ENCODE peak calls at places on chromosome 21, in eight cellular contexts. Y is PC-9, K is esophagus squamous epithelium, Q is astrocyte, L is body of pancreas, T is psoas muscle, X is sigmoid colon, S is OCI-LY7. R is an unnamed sample.

GRCh38 chr21:26148834-26149354 is 21.7 kb downstream of the APP start:
- DNase-seq in Y (no peak), K (no peak), Q (no peak), L (no peak), T (no peak), X (no peak), S (no peak), R (peak)

GRCh38 chr21:25578070-25578961 is 29.0 kb downstream of the MRPL39 start:
- DNase-seq in Y (no peak), K (no peak), Q (peak), L (no peak), T (no peak), X (no peak), S (no peak), R (no peak)

GRCh38 chr21:34073749-34074282 is 438 bp downstream of the MRPS6 start:
- DNase-seq in Y (no peak), K (no peak), Q (no peak), L (no peak), T (peak), X (peak), S (peak), R (no peak)

GRCh38 chr21:15967661-15968060 is 237.9 kb downstream of the USP25 start:
- DNase-seq in Y (no peak), K (no peak), Q (peak), L (no peak), T (no peak), X (no peak), S (no peak), R (peak)

GRCh38 chr21:35291963-35292627 is 243.0 kb upstream of the RUNX1 start:
- DNase-seq in Y (no peak), K (no peak), Q (peak), L (no peak), T (no peak), X (no peak), S (no peak), R (no peak)

GRCh38 chr21:34881421-34881820 is 167.7 kb downstream of the RUNX1 start:
- DNase-seq in Y (no peak), K (no peak), Q (peak), L (no peak), T (no peak), X (no peak), S (no peak), R (peak)

GRCh38 chr21:27403011-27403410 is 436.1 kb upstream of the ADAMTS5 start:
- DNase-seq in Y (no peak), K (no peak), Q (no peak), L (no peak), T (no peak), X (no peak), S (no peak), R (no peak)

GRCh38 chr21:40706161-40706560 is 140.8 kb downstream of the DSCAM start:
- DNase-seq in Y (no peak), K (no peak), Q (no peak), L (no peak), T (no peak), X (no peak), S (no peak), R (no peak)

GRCh38 chr21:35086357-35086756 is 37.3 kb upstream of the RUNX1 start:
- DNase-seq in Y (no peak), K (no peak), Q (peak), L (no peak), T (no peak), X (no peak), S (no peak), R (peak)

GRCh38 chr21:46550511-46550941 is 54.4 kb downstream of the S100B start:
- DNase-seq in Y (no peak), K (no peak), Q (no peak), L (no peak), T (no peak), X (peak), S (no peak), R (no peak)

GRCh38 chr21:23223882-23224281 is 2225.7 kb downstream of the NCAM2 start:
- DNase-seq in Y (no peak), K (no peak), Q (no peak), L (no peak), T (no peak), X (no peak), S (no peak), R (no peak)

GRCh38 chr21:35050348-35051286 is 1.5 kb upstream of the RUNX1 start:
- DNase-seq in Y (no peak), K (no peak), Q (peak), L (no peak), T (no peak), X (peak), S (peak), R (peak)

GRCh38 chr21:29148535-29148934 is 18.1 kb downstream of the MAP3K7CL start:
- DNase-seq in Y (no peak), K (no peak), Q (peak), L (no peak), T (no peak), X (no peak), S (no peak), R (peak)

GRCh38 chr21:35382696-35383095 is 333.6 kb upstream of the RUNX1 start:
- DNase-seq in Y (no peak), K (no peak), Q (peak), L (no peak), T (no peak), X (no peak), S (no peak), R (no peak)

GRCh38 chr21:16250282-16250681 is 520.5 kb downstream of the USP25 start:
- DNase-seq in Y (no peak), K (no peak), Q (no peak), L (no peak), T (no peak), X (no peak), S (no peak), R (no peak)

GRCh38 chr21:14972678-14973077 is 92.1 kb downstream of the NRIP1 start:
- DNase-seq in Y (no peak), K (no peak), Q (no peak), L (no peak), T (no peak), X (no peak), S (no peak), R (no peak)

GRCh38 chr21:34812510-34813265 is 143.9 kb downstream of the CLIC6 start:
- DNase-seq in Y (no peak), K (no peak), Q (peak), L (no peak), T (no peak), X (no peak), S (no peak), R (peak)

GRCh38 chr21:30408782-30409494 is 13.1 kb downstream of the KRTAP13-1 start:
- DNase-seq in Y (peak), K (no peak), Q (peak), L (peak), T (no peak), X (no peak), S (no peak), R (no peak)

GRCh38 chr21:28396421-28396820 is 596.3 kb downstream of the LTN1 start:
- DNase-seq in Y (no peak), K (no peak), Q (no peak), L (no peak), T (no peak), X (no peak), S (peak), R (no peak)

GRCh38 chr21:15289896-15290841 is 225.4 kb upstream of the NRIP1 start:
- DNase-seq in Y (no peak), K (no peak), Q (no peak), L (peak), T (peak), X (peak), S (no peak), R (no peak)

GRCh38 chr21:28540514-28540913 is 452.2 kb downstream of the LTN1 start:
- DNase-seq in Y (no peak), K (no peak), Q (peak), L (no peak), T (no peak), X (no peak), S (no peak), R (peak)

GRCh38 chr21:35070436-35070835 is 21.3 kb upstream of the RUNX1 start:
- DNase-seq in Y (no peak), K (no peak), Q (no peak), L (no peak), T (no peak), X (no peak), S (no peak), R (no peak)

GRCh38 chr21:25273945-25274344 is 333.3 kb downstream of the MRPL39 start:
- DNase-seq in Y (no peak), K (no peak), Q (no peak), L (no peak), T (no peak), X (no peak), S (no peak), R (no peak)

GRCh38 chr21:26177187-26177586 is 6.6 kb upstream of the APP start:
- DNase-seq in Y (no peak), K (no peak), Q (peak), L (no peak), T (no peak), X (no peak), S (no peak), R (peak)

GRCh38 chr21:21200939-21201610 is 202.9 kb downstream of the NCAM2 start:
- DNase-seq in Y (no peak), K (no peak), Q (no peak), L (no peak), T (no peak), X (no peak), S (no peak), R (no peak)

GRCh38 chr21:27804515-27804914 is 837.6 kb upstream of the ADAMTS5 start:
- DNase-seq in Y (no peak), K (no peak), Q (peak), L (no peak), T (no peak), X (no peak), S (no peak), R (no peak)

GRCh38 chr21:28991861-28992525 is 684 bp downstream of the LTN1 start:
- DNase-seq in Y (no peak), K (no peak), Q (no peak), L (no peak), T (no peak), X (no peak), S (peak), R (no peak)

GRCh38 chr21:36211660-36212512 is 55.3 kb downstream of the DOP1B start:
- DNase-seq in Y (no peak), K (no peak), Q (peak), L (no peak), T (no peak), X (no peak), S (no peak), R (peak)

GRCh38 chr21:34351786-34352241 is 12.0 kb upstream of the KCNE2 start:
- DNase-seq in Y (peak), K (no peak), Q (no peak), L (peak), T (no peak), X (no peak), S (peak), R (peak)

DNA sequence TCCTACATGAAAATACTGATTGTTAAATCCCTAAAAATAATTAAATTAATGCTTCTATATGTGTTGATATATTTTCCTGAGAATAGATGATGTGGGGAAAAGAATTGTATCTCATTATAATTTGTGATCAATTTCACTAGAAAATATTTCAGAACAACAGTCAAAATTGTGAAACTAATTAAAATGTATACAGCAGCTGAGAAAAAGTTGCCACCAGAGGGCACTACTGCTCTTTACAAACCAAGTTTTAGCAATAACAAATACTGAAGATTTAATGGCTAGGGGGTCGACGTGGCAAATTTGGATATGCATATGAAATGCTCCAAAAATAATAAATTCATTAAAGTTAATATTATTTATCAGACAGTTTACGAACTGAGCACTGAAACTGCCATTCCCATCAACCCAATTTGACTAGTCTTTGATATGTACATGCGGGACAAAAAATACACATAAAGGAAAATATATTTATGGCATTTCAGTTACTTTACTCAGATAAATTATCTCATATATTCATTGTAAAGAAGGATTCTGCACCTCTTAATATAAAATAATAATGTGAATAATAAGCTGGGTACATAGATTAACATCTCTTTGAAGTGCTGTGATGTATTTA is 96.3 kb upstream of the TMPRSS15 start:
- DNase-seq in Y (peak), K (no peak), Q (peak), L (peak), T (no peak), X (no peak), S (peak), R (peak)
- TF ChIP-seq CTCF in Y (peak), K (peak), Q (peak), L (peak), T (peak), X (no peak), S (peak), R (peak)

DNA sequence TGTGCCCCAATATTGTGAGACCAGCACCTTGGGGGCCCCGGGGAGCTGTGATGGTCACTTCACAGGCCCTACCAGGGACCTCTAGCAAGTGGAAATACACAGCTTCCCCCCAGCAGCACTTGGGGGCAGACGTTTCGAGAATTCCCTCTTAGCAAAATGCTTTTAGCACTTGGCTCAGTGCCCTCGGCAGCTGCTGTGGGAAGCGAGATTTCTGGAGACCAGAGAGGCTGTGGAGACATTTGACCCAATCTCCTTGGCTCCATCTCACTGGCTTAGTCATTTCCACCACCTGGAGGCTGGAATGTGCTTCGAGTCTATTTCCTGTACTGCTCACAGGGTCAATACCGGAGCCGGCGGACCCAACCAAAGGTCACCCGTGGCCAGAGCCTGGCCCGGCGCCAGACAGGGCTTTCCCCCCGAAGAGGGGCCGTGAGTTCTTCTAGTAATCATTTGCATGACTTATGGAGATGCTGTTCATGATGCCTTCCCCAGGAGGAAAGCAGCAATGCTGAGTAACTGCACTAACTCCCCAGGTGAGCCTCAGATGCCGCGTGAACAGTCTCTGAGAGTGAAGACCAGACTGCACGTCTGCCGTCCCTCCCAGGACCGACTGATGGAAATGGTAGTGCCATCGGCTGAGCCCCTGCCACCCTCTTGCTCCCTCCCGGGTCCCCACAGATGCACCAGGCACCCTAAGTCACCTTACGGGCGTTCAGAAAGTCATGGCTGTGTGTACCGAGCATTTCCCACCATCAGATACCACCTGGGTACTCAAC is 4.4 kb upstream of the C2CD2 start:
- DNase-seq in Y (peak), K (no peak), Q (peak), L (peak), T (peak), X (peak), S (no peak), R (peak)
- TF ChIP-seq CTCF in Y (peak), K (peak), Q (peak), L (no peak), T (peak), X (no peak), S (no peak), R (peak)

GRCh38 chr21:39707316-39707715 is 37.7 kb upstream of the IGSF5 start:
- DNase-seq in Y (no peak), K (no peak), Q (no peak), L (no peak), T (no peak), X (no peak), S (no peak), R (no peak)

GRCh38 chr21:39700318-39700717 is 44.7 kb upstream of the IGSF5 start:
- DNase-seq in Y (no peak), K (no peak), Q (no peak), L (no peak), T (no peak), X (no peak), S (no peak), R (no peak)

GRCh38 chr21:39703578-39703977 is 41.4 kb upstream of the IGSF5 start:
- DNase-seq in Y (no peak), K (no peak), Q (no peak), L (no peak), T (no peak), X (no peak), S (no peak), R (no peak)

GRCh38 chr21:39710866-39711265 is 34.1 kb upstream of the IGSF5 start:
- DNase-seq in Y (no peak), K (no peak), Q (no peak), L (no peak), T (no peak), X (no peak), S (no peak), R (no peak)

GRCh38 chr21:39705849-39706248 is 39.1 kb upstream of the IGSF5 start:
- DNase-seq in Y (no peak), K (no peak), Q (no peak), L (no peak), T (no peak), X (no peak), S (no peak), R (peak)
- TF ChIP-seq CTCF in Y (no peak), K (no peak), Q (peak), L (peak), T (no peak), X (no peak), S (no peak), R (peak)

DNA sequence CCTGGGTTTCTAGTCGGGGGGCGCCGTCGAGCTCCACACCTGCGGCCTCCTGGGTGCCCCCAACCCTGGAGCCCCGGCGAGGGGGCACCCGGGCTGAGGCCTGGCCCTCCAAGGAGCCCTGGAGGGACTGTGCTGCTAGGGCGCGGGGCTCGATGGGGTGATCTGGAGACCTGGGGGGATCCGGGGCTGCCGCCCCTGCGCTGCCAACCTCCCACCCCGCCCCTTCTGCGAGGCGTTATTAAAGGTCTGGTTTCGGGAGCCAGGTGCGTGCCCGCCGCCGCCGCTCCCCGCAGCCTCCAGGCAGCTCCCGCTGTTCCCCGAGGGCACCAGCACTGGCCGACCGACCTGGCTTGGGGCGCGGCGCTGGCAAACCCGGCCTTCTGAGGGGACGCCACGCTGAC is 746 bp upstream of the POFUT2 start:
- DNase-seq in Y (no peak), K (no peak), Q (no peak), L (no peak), T (no peak), X (peak), S (no peak), R (no peak)
- TF ChIP-seq CTCF in Y (no peak), K (no peak), Q (no peak), L (no peak), T (no peak), X (no peak), S (no peak), R (peak)

GRCh38 chr21:43623588-43623987 is 35.7 kb downstream of the HSF2BP start:
- DNase-seq in Y (no peak), K (no peak), Q (no peak), L (no peak), T (no peak), X (no peak), S (no peak), R (no peak)

GRCh38 chr21:43622796-43623195 is 36.5 kb downstream of the HSF2BP start:
- DNase-seq in Y (no peak), K (no peak), Q (no peak), L (no peak), T (no peak), X (no peak), S (no peak), R (no peak)

GRCh38 chr21:43626390-43626789 is 32.9 kb downstream of the HSF2BP start:
- DNase-seq in Y (no peak), K (no peak), Q (peak), L (no peak), T (no peak), X (no peak), S (no peak), R (no peak)

GRCh38 chr21:43627527-43627926 is 31.8 kb downstream of the HSF2BP start:
- DNase-seq in Y (no peak), K (no peak), Q (no peak), L (no peak), T (no peak), X (no peak), S (no peak), R (no peak)

DNA sequence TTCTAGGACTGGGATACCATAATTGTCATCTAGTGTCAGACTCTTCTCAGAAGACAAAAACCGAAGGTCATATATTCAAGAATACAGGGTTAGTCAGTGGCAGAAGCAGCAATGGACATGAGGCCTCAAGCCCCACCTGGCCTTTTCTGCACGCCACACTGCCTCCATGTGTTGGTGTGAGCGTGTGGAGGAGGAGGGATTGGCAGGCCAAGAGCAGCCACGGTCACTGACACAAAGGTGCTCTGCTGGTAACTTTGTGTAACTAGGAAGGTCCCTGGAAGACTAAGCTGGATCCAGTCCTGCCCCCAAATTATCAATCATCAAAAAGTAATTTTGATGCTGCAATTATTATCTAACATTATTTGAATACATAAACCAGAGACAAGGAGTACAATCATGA is 34.9 kb downstream of the HSF2BP start:
- DNase-seq in Y (no peak), K (no peak), Q (no peak), L (no peak), T (no peak), X (no peak), S (no peak), R (no peak)
- TF ChIP-seq CTCF in Y (no peak), K (no peak), Q (no peak), L (no peak), T (no peak), X (no peak), S (no peak), R (no peak)

DNA sequence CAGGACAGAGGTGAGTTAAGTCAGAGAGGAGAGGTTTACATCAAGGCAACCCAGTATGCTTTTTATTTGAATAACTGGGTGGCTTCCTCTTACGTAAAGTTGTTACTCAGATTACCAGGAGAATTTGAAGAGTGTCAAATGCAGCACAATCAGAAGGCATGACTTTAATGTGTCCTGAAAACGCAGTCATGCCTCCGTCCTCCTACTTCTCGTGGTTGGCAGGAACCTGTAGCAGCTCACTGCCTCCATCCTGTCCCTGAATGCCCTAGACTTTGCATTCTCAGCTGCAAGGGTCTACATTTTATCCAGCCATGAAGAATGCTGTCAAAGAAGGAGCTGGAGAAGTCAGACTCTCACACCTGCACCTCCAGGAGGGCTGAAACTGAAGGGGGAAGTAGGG is 66.7 kb downstream of the MIS18A start:
- DNase-seq in Y (no peak), K (no peak), Q (no peak), L (no peak), T (no peak), X (no peak), S (no peak), R (no peak)
- TF ChIP-seq CTCF in Y (no peak), K (no peak), Q (no peak), L (no peak), T (no peak), X (no peak), S (no peak), R (no peak)